ENCODE peak calls at places on chromosomes 16 and 17, in nine cellular contexts. L is WTC11; V is GM19239; U is BJ; E is activated CD8-positive, alpha-beta T cell treated with anti-CD3 and anti-CD28 coated beads, Interleukin-2, amount 10 ng/mL, durations not matched to agents 7 days and 5 days; H is CD8-positive, alpha-beta T cell; C is substantia nigra; W is NB4; A is NCI-H2107. J is an unnamed sample.
A peak's percentile ranks its signal among the peaks of the same experiment; 100 is the strongest.

GRCh38 chr16:4032768-4033167 is 83.5 kb downstream of the ADCY9 start:
- DNase-seq in L (no peak), V (no peak), U (no peak), E (peak; percentile 36), H (peak; percentile 58), C (no peak), W (peak; percentile 87), A (peak; percentile 45), J (no peak)

GRCh38 chr16:23395732-23396131 is 57.3 kb downstream of the COG7 start:
- DNase-seq in L (no peak), V (no peak), U (no peak), E (no peak), H (no peak), C (peak; percentile 25), W (no peak), A (no peak), J (no peak)

GRCh38 chr16:67154578-67155304 is 3.9 kb upstream of the B3GNT9 start:
- DNase-seq in L (no peak), V (no peak), U (no peak), E (no peak), H (no peak), C (no peak), W (peak; percentile 23), A (no peak), J (no peak)

GRCh38 chr16:27164280-27164837 is 39.0 kb upstream of the KDM8 start:
- DNase-seq in L (no peak), V (no peak), U (no peak), E (no peak), H (no peak), C (no peak), W (no peak), A (no peak), J (no peak)

GRCh38 chr17:1422907-1423306 is 22.9 kb upstream of the YWHAE start:
- DNase-seq in L (no peak), V (no peak), U (peak; percentile 78), E (no peak), H (no peak), C (no peak), W (no peak), A (no peak), J (peak; percentile 89)

GRCh38 chr17:32482568-32483320 is 4.0 kb upstream of the CDK5R1 start:
- DNase-seq in L (no peak), V (no peak), U (no peak), E (no peak), H (no peak), C (no peak), W (no peak), A (no peak), J (no peak)

GRCh38 chr16:77359065-77359502 is 75.8 kb downstream of the ADAMTS18 start:
- DNase-seq in L (no peak), V (no peak), U (no peak), E (no peak), H (no peak), C (peak; percentile 35), W (no peak), A (no peak), J (peak; percentile 75)

GRCh38 chr17:39231587-39232551 is 6.1 kb upstream of the STAC2 start:
- DNase-seq in L (peak; percentile 83), V (peak; percentile 78), U (no peak), E (peak; percentile 67), H (peak; percentile 75), C (no peak), W (peak; percentile 99), A (peak; percentile 68), J (peak; percentile 15)

GRCh38 chr17:1002412-1002753 is 5.5 kb downstream of the TIMM22 start:
- DNase-seq in L (no peak), V (no peak), U (no peak), E (no peak), H (no peak), C (no peak), W (no peak), A (no peak), J (no peak)